ENCODE peak calls at places on chromosomes 3 and 15, in six cellular contexts. T is pancreas, Q is ovary, J is esophagus squamous epithelium, X is ascending aorta, I is GM12878. F is an unnamed sample.

GRCh38 chr3:3015472-3016089 is 94.6 kb downstream of the IL5RA start:
- DNase-seq in Q (no peak), X (no peak), J (no peak), I (no peak), T (no peak), F (no peak)

GRCh38 chr15:96171271-96171739 is 159.2 kb upstream of the NR2F2 start:
- DNase-seq in Q (no peak), J (no peak), X (no peak), I (no peak), T (peak; percentile 18), F (no peak)

GRCh38 chr3:129611812-129612349 is 5.4 kb upstream of the PLXND1 start:
- DNase-seq in T (no peak), I (no peak), Q (no peak), J (no peak), X (peak; percentile 82), F (no peak)

GRCh38 chr15:101712078-101712477 is 12.2 kb downstream of the TARS3 start:
- DNase-seq in Q (no peak), I (no peak), T (no peak), X (no peak), J (no peak), F (no peak)

GRCh38 chr15:24318981-24319380 is 356.6 kb upstream of the NPAP1 start:
- DNase-seq in I (no peak), Q (no peak), J (no peak), T (no peak), X (no peak), F (no peak)

GRCh38 chr3:190120161-190121060 is at the start of gene P3H2:
- DNase-seq in T (peak; percentile 74), Q (peak; percentile 89), X (peak; percentile 92), J (no peak), I (no peak), F (peak; percentile 84)

GRCh38 chr15:92074161-92074560 is 220.7 kb downstream of the SLCO3A1 start:
- DNase-seq in Q (no peak), J (no peak), T (no peak), I (no peak), X (no peak), F (no peak)

GRCh38 chr3:14210843-14211594 is 32.4 kb downstream of the LSM3 start:
- DNase-seq in X (no peak), I (no peak), Q (no peak), T (no peak), J (no peak), F (no peak)

GRCh38 chr3:21274000-21274671 is 476.9 kb downstream of the ZNF385D start:
- DNase-seq in I (no peak), Q (no peak), T (no peak), J (no peak), X (no peak), F (no peak)

GRCh38 chr15:23690015-23690414 is 2.9 kb upstream of the NDN start:
- DNase-seq in J (no peak), Q (no peak), T (no peak), I (no peak), X (no peak), F (no peak)

GRCh38 chr3:112084980-112085697 is 1.1 kb upstream of the C3orf52 start:
- DNase-seq in X (no peak), I (no peak), J (no peak), T (no peak), Q (no peak), F (peak; percentile 56)

GRCh38 chr15:42033214-42033873 is 12.5 kb upstream of the PLA2G4E start:
- DNase-seq in T (no peak), I (peak; percentile 51), Q (no peak), J (no peak), X (peak; percentile 22), F (no peak)

GRCh38 chr3:108780235-108780634 is 23.0 kb upstream of the RETNLB start:
- DNase-seq in Q (no peak), I (no peak), J (no peak), X (no peak), T (no peak), F (no peak)

GRCh38 chr3:117692416-117692995 is 982.9 kb downstream of the TUSC7 start:
- DNase-seq in J (no peak), I (no peak), X (no peak), T (no peak), Q (no peak), F (no peak)

GRCh38 chr15:28911295-28911979 is 25.7 kb downstream of the APBA2 start:
- DNase-seq in Q (no peak), I (no peak), J (no peak), T (no peak), X (no peak), F (no peak)

GRCh38 chr3:190617185-190617584 is 103.3 kb downstream of the IL1RAP start:
- DNase-seq in I (peak; percentile 25), X (no peak), Q (no peak), T (no peak), J (peak; percentile 1), F (peak; percentile 16)

GRCh38 chr15:38085104-38085503 is 150.7 kb downstream of the TMCO5A start:
- DNase-seq in I (peak; percentile 74), Q (no peak), T (no peak), X (no peak), J (no peak), F (no peak)

GRCh38 chr3:159872374-159873109 is 116.1 kb upstream of the IL12A start:
- DNase-seq in I (no peak), X (no peak), J (no peak), T (no peak), Q (no peak), F (no peak)

GRCh38 chr3:178352300-178353021 is 183.8 kb upstream of the KCNMB2 start:
- DNase-seq in X (no peak), I (no peak), J (no peak), T (no peak), Q (no peak), F (no peak)

GRCh38 chr3:126134219-126134975 is 46.0 kb downstream of the ALDH1L1 start:
- DNase-seq in X (peak; percentile 80), Q (peak; percentile 74), T (peak; percentile 42), I (no peak), J (no peak), F (peak; percentile 65)

GRCh38 chr15:66907826-66908502 is 157.4 kb upstream of the SMAD3 start:
- DNase-seq in I (peak; percentile 39), J (no peak), Q (no peak), T (peak; percentile 53), X (peak; percentile 77), F (peak; percentile 42)

GRCh38 chr3:146395164-146395563 is 74.2 kb downstream of the PLSCR2 start:
- DNase-seq in Q (no peak), J (no peak), I (no peak), X (no peak), T (no peak), F (no peak)

GRCh38 chr3:31223278-31223677 is 309.4 kb upstream of the STT3B start:
- DNase-seq in X (no peak), J (no peak), Q (no peak), T (no peak), I (no peak), F (no peak)

GRCh38 chr15:78392430-78392829 is 45.6 kb upstream of the IREB2 start:
- DNase-seq in T (no peak), J (no peak), Q (no peak), X (no peak), I (no peak), F (peak; percentile 75)

GRCh38 chr3:187960820-187961219 is 193.1 kb upstream of the LPP start:
- DNase-seq in I (no peak), X (no peak), T (no peak), Q (no peak), J (no peak), F (no peak)

GRCh38 chr3:14691239-14691638 is 16.3 kb downstream of the C3orf20 start:
- DNase-seq in J (no peak), Q (no peak), T (no peak), X (no peak), I (peak; percentile 74), F (no peak)

GRCh38 chr15:70528270-70528706 is 235.1 kb downstream of the UACA start:
- DNase-seq in X (peak; percentile 60), Q (no peak), I (peak; percentile 66), T (no peak), J (no peak), F (peak; percentile 50)

GRCh38 chr15:75213768-75214221 is 12.1 kb downstream of the C15orf39 start:
- DNase-seq in X (no peak), J (no peak), I (no peak), T (no peak), Q (no peak), F (no peak)
- H3K36me3 ChIP-seq in X (peaks cover 47% of the 10 kb centered on the region), J (peaks cover 28% of the 10 kb centered on the region), I (peaks cover 43% of the 10 kb centered on the region), T (no peaks in the 10 kb centered on the region), Q (no peaks in the 10 kb centered on the region), F (no peaks in the 10 kb centered on the region)

DNA sequence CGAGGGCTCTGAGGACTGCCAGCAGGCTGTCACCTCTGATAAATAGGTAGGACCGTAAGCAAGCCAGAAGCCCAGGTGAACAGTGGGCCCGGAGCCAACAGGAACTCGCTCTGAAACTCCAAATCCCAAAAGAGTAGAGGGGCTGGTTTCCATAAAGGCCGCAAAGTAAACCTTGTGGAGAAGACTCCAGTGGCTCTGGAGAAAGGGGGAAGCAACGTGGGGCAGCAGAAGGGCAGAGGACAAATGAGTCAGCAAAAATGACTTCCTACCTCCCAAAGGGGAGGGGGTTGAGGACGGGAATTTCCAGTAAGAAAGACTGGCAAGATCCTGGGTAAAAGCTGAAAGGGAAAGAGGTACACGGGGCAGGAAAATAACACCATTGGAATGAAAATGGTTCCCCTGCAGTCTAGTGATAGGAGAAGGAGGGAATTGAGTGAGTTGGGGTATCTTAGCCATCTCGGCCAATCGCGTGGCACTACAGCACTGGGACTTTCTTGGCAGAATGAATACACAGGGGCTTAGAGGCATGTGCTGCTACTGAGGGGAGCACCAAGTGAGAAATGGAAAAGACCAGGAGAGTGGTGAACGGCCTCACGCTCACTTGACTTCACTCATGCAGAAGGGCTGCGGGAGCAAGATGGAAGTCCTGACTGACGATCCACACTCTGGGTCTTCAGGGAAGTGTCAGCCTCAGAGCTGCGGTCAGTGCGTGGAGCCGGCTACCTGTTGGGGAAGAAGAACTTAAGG is 33.2 kb downstream of the BMF start:
- DNase-seq in I (no peak), X (no peak), J (no peak), Q (no peak), T (peak; percentile 76), F (no peak)
- H3K27ac ChIP-seq in I (no peak overlapping the region), X (no peak overlapping the region), J (no peak overlapping the region), Q (no peak overlapping the region), T (peak overlapping the region; percentile 45), F (no peak overlapping the region)

GRCh38 chr15:25342629-25343028 is 96.2 kb downstream of the UBE3A start:
- DNase-seq in X (no peak), J (no peak), Q (no peak), T (no peak), I (no peak), F (no peak)

GRCh38 chr15:25345943-25346342 is 92.9 kb downstream of the UBE3A start:
- DNase-seq in T (no peak), I (no peak), J (no peak), Q (no peak), X (peak; percentile 68), F (no peak)

GRCh38 chr15:25347707-25348106 is 91.1 kb downstream of the UBE3A start:
- DNase-seq in I (no peak), X (no peak), Q (no peak), T (no peak), J (no peak), F (no peak)

GRCh38 chr15:25346371-25346770 is 92.5 kb downstream of the UBE3A start:
- DNase-seq in T (no peak), I (no peak), X (no peak), Q (no peak), J (no peak), F (no peak)
- H3K36me3 ChIP-seq in T (no peaks in the 10 kb centered on the region), I (peaks cover 14% of the 10 kb centered on the region), X (peaks cover 10% of the 10 kb centered on the region), Q (no peaks in the 10 kb centered on the region), J (no peaks in the 10 kb centered on the region), F (no peaks in the 10 kb centered on the region)

DNA sequence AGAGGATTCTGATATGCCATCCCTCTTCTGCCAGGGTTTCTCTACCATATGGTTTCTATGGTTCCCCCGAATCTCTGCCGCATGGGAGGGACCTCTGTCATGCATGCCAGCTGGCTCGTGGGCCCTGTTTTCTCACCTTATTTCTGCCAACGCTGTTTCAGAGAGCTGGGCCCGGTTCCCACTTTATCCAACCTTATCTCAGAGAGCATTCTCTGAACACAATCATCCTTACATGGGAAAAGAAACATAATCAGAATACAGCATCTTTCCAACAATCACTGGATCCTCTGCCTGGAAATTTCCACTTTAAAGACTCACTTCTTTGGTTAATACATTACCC is 234.5 kb upstream of the ZBTB20 start:
- DNase-seq in J (no peak), X (no peak), Q (no peak), T (no peak), I (no peak), F (no peak)
- H3K27ac ChIP-seq in J (no peak overlapping the region), X (peak overlapping the region; percentile 29), Q (no peak overlapping the region), T (no peak overlapping the region), I (no peak overlapping the region), F (no peak overlapping the region)

F was measured in transverse colon.